ENCODE peak calls at places on chromosomes 7 and 10, in six cellular contexts. P is HTR-8/SVneo; A is SK-MEL-5; X is activated naive CD8-positive, alpha-beta T cell treated with anti-CD3 and anti-CD28 coated beads, Interleukin-2, amount 50 U/mL, for 24 hours; L is T-helper 2 cell; T is glomerular endothelial cell. I is an unnamed sample.

GRCh38 chr10:75159519-75159918 is 48.1 kb downstream of the SAMD8 start:
- DNase-seq in A (no peak), P (no peak), X (no peak), T (no peak), L (no peak), I (no peak)

GRCh38 chr7:40765633-40766032 is 630.8 kb downstream of the SUGCT start:
- DNase-seq in P (no peak), T (no peak), L (no peak), A (no peak), X (no peak), I (no peak)

GRCh38 chr10:44817961-44818649 is 93.0 kb upstream of the TMEM72 start:
- DNase-seq in T (no peak), L (no peak), X (no peak), P (no peak), A (no peak), I (no peak)

GRCh38 chr10:14820775-14821154 is 17.1 kb downstream of the CDNF start:
- DNase-seq in P (no peak), T (no peak), L (no peak), A (no peak), X (no peak), I (no peak)

GRCh38 chr7:134865001-134865845 is 85.8 kb downstream of the CALD1 start:
- DNase-seq in L (no peak), P (no peak), A (no peak), X (peak), T (no peak), I (no peak)

GRCh38 chr10:84542552-84542951 is 214.2 kb downstream of the CCSER2 start:
- DNase-seq in T (no peak), X (no peak), L (no peak), P (no peak), A (no peak), I (no peak)

GRCh38 chr7:108146070-108146842 is 16.1 kb upstream of the LAMB4 start:
- DNase-seq in X (peak), P (peak), T (peak), L (no peak), A (peak), I (peak)

GRCh38 chr10:28986117-28986792 is 302.6 kb upstream of the LYZL1 start:
- DNase-seq in T (no peak), X (no peak), L (no peak), A (no peak), P (no peak), I (no peak)

GRCh38 chr7:157470017-157470322 is 133.2 kb downstream of the DNAJB6 start:
- DNase-seq in X (no peak), T (no peak), A (no peak), L (no peak), P (no peak), I (no peak)

GRCh38 chr7:122710951-122711350 is 8.2 kb upstream of the RNF148 start:
- DNase-seq in T (no peak), P (no peak), X (no peak), A (no peak), L (no peak), I (no peak)

GRCh38 chr7:112205348-112206237 is 606 bp downstream of the DOCK4 start:
- DNase-seq in T (no peak), L (peak), P (no peak), X (peak), A (peak), I (peak)

GRCh38 chr7:30459591-30460245 is 18.9 kb downstream of the NOD1 start:
- DNase-seq in X (no peak), T (no peak), P (peak), A (no peak), L (no peak), I (no peak)

GRCh38 chr10:5480162-5480931 is 19.0 kb downstream of the CALML5 start:
- DNase-seq in L (no peak), A (no peak), X (no peak), P (no peak), T (no peak), I (no peak)

GRCh38 chr10:13503745-13504463 is 24.9 kb downstream of the BEND7 start:
- DNase-seq in L (no peak), T (no peak), A (no peak), P (no peak), X (no peak), I (no peak)